ENCODE peak calls at places on chromosomes 3 and 15, in six cellular contexts. P, X, M, F, B and C are unnamed samples.

GRCh38 chr3:179898024-179898423 is 138.7 kb downstream of the PEX5L start:
- DNase-seq in P (peak), X (peak), M (no peak), F (no peak), B (no peak), C (peak)

GRCh38 chr3:197019021-197019420 is 10.6 kb downstream of the MELTF start:
- DNase-seq in P (no peak), X (no peak), M (no peak), F (no peak), B (no peak), C (no peak)

GRCh38 chr3:9769426-9770275 is at the start of gene CAMK1:
- DNase-seq in P (peak), X (peak), M (peak), F (peak), B (peak), C (peak)

GRCh38 chr15:98896002-98896721 is 111.4 kb downstream of the PGPEP1L start:
- DNase-seq in P (peak), X (no peak), M (no peak), F (no peak), B (no peak), C (peak)

GRCh38 chr3:48738144-48738536 is 21.1 kb upstream of the IP6K2 start:
- DNase-seq in P (no peak), X (no peak), M (no peak), F (no peak), B (no peak), C (no peak)

GRCh38 chr15:42387603-42388002 is 28.3 kb downstream of the CAPN3 start:
- DNase-seq in P (no peak), X (no peak), M (no peak), F (no peak), B (no peak), C (no peak)

GRCh38 chr3:157204431-157204830 is 44.5 kb upstream of the CCNL1 start:
- DNase-seq in P (peak), X (no peak), M (no peak), F (no peak), B (no peak), C (peak)

GRCh38 chr3:123244128-123244527 is 42.4 kb downstream of the SEC22A start:
- DNase-seq in P (no peak), X (no peak), M (no peak), F (no peak), B (peak), C (no peak)

GRCh38 chr3:123169492-123169929 is 32.2 kb upstream of the SEC22A start:
- DNase-seq in P (no peak), X (no peak), M (no peak), F (no peak), B (no peak), C (no peak)

GRCh38 chr15:34987623-34987981 is 485 bp downstream of the ZNF770 start:
- DNase-seq in P (no peak), X (peak), M (no peak), F (no peak), B (no peak), C (no peak)

GRCh38 chr15:65936317-65936716 is 67.0 kb downstream of the RAB11A start:
- DNase-seq in P (no peak), X (no peak), M (no peak), F (no peak), B (no peak), C (no peak)

GRCh38 chr3:184262166-184262926 is 993 bp upstream of the CAMK2N2 start:
- DNase-seq in P (no peak), X (no peak), M (no peak), F (no peak), B (no peak), C (no peak)